ENCODE peak calls at places on chromosomes 16 and 17, in nine cellular contexts. E, C, B, R, T, V, L, J and H are unnamed samples.
A peak's percentile ranks its signal among the peaks of the same experiment; 100 is the strongest.

GRCh38 chr17:77286641-77287431 is 146.1 kb downstream of the SEC14L1 start:
- DNase-seq in E (peak; percentile 85), C (no peak), B (no peak), R (no peak), T (peak; percentile 59), V (no peak), L (no peak), J (no peak), H (no peak)

GRCh38 chr16:89325861-89326471 is 108.5 kb downstream of the ZNF778 start:
- DNase-seq in E (peak; percentile 75), C (no peak), B (no peak), R (peak; percentile 75), T (peak; percentile 78), V (no peak), L (peak; percentile 54), J (no peak), H (no peak)

GRCh38 chr16:3655791-3656490 is 1.4 kb downstream of the DNASE1 start:
- DNase-seq in E (peak; percentile 29), C (no peak), B (no peak), R (peak; percentile 26), T (no peak), V (no peak), L (no peak), J (no peak), H (no peak)

GRCh38 chr16:71552698-71553503 is 24.0 kb downstream of the TAT start:
- DNase-seq in E (no peak), C (no peak), B (no peak), R (no peak), T (no peak), V (no peak), L (no peak), J (no peak), H (no peak)

GRCh38 chr17:9175700-9176467 is 154.6 kb downstream of the NTN1 start:
- DNase-seq in E (no peak), C (no peak), B (no peak), R (no peak), T (no peak), V (no peak), L (no peak), J (no peak), H (no peak)

GRCh38 chr16:1048442-1049112 is 24.0 kb upstream of the SSTR5 start:
- DNase-seq in E (peak; percentile 31), C (no peak), B (no peak), R (no peak), T (no peak), V (no peak), L (peak; percentile 92), J (no peak), H (no peak)

GRCh38 chr17:69336996-69337395 is 10.1 kb upstream of the ABCA5 start:
- DNase-seq in E (no peak), C (no peak), B (no peak), R (no peak), T (no peak), V (no peak), L (no peak), J (no peak), H (no peak)

GRCh38 chr17:77802811-77803220 is 155.7 kb upstream of the TNRC6C start:
- DNase-seq in E (peak; percentile 27), C (no peak), B (peak; percentile 9), R (no peak), T (peak; percentile 28), V (no peak), L (no peak), J (no peak), H (no peak)

GRCh38 chr17:30832438-30832790 is 648 bp downstream of the ATAD5 start:
- DNase-seq in E (no peak), C (no peak), B (no peak), R (no peak), T (no peak), V (no peak), L (no peak), J (no peak), H (no peak)

DNA sequence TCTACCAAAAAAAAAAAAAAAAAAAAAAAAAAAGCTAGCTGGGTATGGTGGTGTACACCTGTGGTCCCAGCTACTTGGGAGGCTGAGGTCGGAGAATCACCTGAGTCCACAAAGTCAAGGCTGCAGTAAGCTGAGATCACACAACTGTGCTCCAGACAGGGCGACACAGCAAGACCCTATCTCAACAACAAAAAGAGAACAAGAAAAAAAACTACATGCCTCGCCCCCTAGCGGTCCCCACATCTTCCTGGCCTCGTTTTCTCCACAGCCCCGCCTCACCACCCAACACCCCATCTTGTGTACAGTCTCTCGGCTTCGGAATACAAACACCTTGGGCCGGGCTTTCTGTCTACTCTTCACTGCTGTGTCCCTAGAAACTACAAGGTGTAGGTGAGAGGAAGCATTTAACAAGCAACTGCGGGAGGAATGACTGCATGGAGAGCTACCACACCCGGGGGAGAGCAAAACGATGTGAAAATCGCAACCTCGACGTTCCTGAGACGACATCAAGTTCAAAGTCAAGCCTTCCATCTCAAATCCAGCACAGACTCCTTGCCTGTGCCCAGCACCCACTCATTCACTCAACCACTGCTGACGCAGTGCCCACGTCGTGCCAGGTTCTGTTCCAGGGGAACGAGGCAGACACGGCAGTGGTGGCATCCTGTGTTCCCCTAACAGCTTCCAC is 9.0 kb downstream of the NTAN1 start:
- DNase-seq in E (no peak), C (no peak), B (no peak), R (peak; percentile 40), T (no peak), V (no peak), L (no peak), J (no peak), H (no peak)
- TF ChIP-seq CTCF in E (no peak), C (no peak), B (no peak), R (no peak), T (no peak), V (no peak), L (no peak), J (no peak), H (no peak)

GRCh38 chr17:58533616-58534188 is 19.3 kb upstream of the MTMR4 start:
- DNase-seq in E (no peak), C (no peak), B (no peak), R (no peak), T (no peak), V (no peak), L (no peak), J (no peak), H (no peak)

GRCh38 chr17:58532555-58532951 is 18.1 kb upstream of the MTMR4 start:
- DNase-seq in E (no peak), C (no peak), B (no peak), R (no peak), T (no peak), V (no peak), L (no peak), J (no peak), H (no peak)

GRCh38 chr17:58535431-58535830 is 21.0 kb upstream of the MTMR4 start:
- DNase-seq in E (no peak), C (no peak), B (no peak), R (no peak), T (peak; percentile 37), V (no peak), L (no peak), J (no peak), H (no peak)

GRCh38 chr17:58534901-58535421 is 20.5 kb upstream of the MTMR4 start:
- DNase-seq in E (no peak), C (no peak), B (no peak), R (no peak), T (peak; percentile 20), V (no peak), L (no peak), J (no peak), H (no peak)

DNA sequence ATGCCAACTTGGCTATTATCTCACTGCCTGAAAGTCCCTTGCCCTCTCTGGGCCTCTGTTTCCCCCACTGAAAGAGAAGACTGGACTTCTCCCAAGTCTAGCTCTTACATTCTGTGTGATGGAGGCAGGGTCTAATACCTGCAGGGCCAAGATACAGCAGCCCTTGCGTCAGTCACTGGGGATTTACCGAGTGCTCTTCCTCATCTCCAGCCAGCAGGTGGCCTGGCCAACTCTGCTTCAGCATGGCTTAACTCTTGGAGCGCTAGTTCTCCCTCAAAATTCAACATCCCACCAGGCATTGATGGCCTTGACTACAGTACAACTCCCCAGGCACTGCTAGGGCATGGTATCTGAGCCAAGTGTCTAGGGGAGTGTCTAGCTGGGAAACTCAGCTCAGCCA is 19.9 kb upstream of the MTMR4 start:
- DNase-seq in E (no peak), C (no peak), B (no peak), R (no peak), T (no peak), V (no peak), L (no peak), J (no peak), H (no peak)
- TF ChIP-seq CTCF in E (no peak), C (no peak), B (no peak), R (no peak), T (no peak), V (no peak), L (no peak), J (no peak), H (no peak)

GRCh38 chr17:53765129-53765528 is 57.6 kb upstream of the KIF2B start:
- DNase-seq in E (no peak), C (no peak), B (no peak), R (no peak), T (no peak), V (no peak), L (no peak), J (no peak), H (no peak)

GRCh38 chr17:53765609-53766008 is 57.1 kb upstream of the KIF2B start:
- DNase-seq in E (no peak), C (no peak), B (no peak), R (no peak), T (no peak), V (no peak), L (no peak), J (no peak), H (no peak)
- TF ChIP-seq CTCF in E (no peak), C (no peak), B (no peak), R (no peak), T (no peak), V (no peak), L (no peak), J (no peak), H (no peak)

GRCh38 chr17:67912088-67912487 is 84.2 kb downstream of the C17orf58 start:
- DNase-seq in E (no peak), C (no peak), B (no peak), R (no peak), T (no peak), V (no peak), L (no peak), J (no peak), H (no peak)

GRCh38 chr17:67912656-67913055 is 83.6 kb downstream of the C17orf58 start:
- DNase-seq in E (no peak), C (no peak), B (no peak), R (no peak), T (no peak), V (no peak), L (no peak), J (no peak), H (no peak)

DNA sequence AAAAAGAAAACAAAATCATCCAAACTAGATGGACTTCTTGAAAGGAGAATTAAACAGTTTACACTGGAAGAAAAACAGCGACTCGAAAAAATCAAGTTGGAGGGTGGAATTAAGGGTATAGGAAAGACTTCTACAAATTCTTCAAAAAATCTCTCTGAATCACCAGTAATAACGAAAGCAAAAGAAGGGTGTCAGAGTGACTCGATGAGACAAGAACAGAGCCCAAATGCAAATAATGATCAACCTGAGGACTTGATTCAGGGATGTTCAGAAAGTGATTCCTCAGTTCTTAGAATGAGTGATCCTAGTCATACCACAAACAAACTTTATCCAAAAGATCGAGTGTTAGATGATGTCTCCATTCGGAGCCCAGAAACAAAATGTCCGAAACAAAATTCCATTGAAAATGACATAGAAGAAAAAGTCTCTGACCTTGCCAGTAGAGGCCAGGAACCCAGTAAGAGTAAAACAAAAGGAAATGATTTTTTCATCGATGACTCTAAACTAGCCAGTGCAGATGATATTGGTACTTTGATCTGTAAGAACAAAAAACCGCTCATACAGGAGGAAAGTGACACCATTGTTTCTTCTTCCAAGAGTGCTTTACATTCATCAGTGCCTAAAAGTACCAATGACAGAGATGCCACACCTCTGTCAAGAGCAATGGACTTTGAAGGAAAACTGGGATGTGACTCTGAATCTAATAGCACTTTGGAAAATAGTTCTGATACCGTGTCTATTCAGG is 85.1 kb downstream of the C17orf58 start:
- DNase-seq in E (no peak), C (no peak), B (no peak), R (no peak), T (no peak), V (no peak), L (no peak), J (no peak), H (no peak)
- TF ChIP-seq CTCF in E (no peak), C (no peak), B (no peak), R (no peak), T (no peak), V (no peak), L (no peak), J (no peak), H (no peak)